ENCODE peak calls at places on chromosomes 11 and 22, in ten cellular contexts. One of them, this sample, is unnamed.

GRCh38 chr11:115111066-115111465 is 393.1 kb downstream of the CADM1 start:
- DNase-seq in LoVo: no peak
- DNase-seq in NCI-H1436 treated with DMSO at 0.1 percent for 48 hours: no peak
- DNase-seq in RKO: no peak
- DNase-seq in EL: no peak
- DNase-seq in stimulated activated CD4-positive, alpha-beta T cell treated with anti-CD3 and anti-CD28 coated beads, Interleukin-15, amount 100 ng/mL, for 24 hours: no peak
- DNase-seq in caudate nucleus: no peak
- DNase-seq in activated T-cell treated with anti-CD3 and anti-CD28 coated beads for 4 hours: no peak
- DNase-seq in NCI-H345: no peak
- DNase-seq in NCI-H510A treated with DMSO at 0.1 percent for 48 hours: no peak
- DNase-seq in this sample: no peak

GRCh38 chr11:131300304-131300703 is 70.1 kb upstream of the NTM start:
- DNase-seq in activated T-cell treated with anti-CD3 and anti-CD28 coated beads for 4 hours: no peak
- DNase-seq in caudate nucleus: no peak
- DNase-seq in RKO: peak; percentile 4
- DNase-seq in NCI-H510A treated with DMSO at 0.1 percent for 48 hours: no peak
- DNase-seq in LoVo: no peak
- DNase-seq in EL: no peak
- DNase-seq in stimulated activated CD4-positive, alpha-beta T cell treated with anti-CD3 and anti-CD28 coated beads, Interleukin-15, amount 100 ng/mL, for 24 hours: no peak
- DNase-seq in NCI-H345: no peak
- DNase-seq in NCI-H1436 treated with DMSO at 0.1 percent for 48 hours: no peak
- DNase-seq in this sample: no peak

GRCh38 chr11:8338138-8338537 is 74.5 kb upstream of the LMO1 start:
- DNase-seq in NCI-H510A treated with DMSO at 0.1 percent for 48 hours: peak; percentile 4
- DNase-seq in stimulated activated CD4-positive, alpha-beta T cell treated with anti-CD3 and anti-CD28 coated beads, Interleukin-15, amount 100 ng/mL, for 24 hours: peak; percentile 60
- DNase-seq in RKO: peak; percentile 15
- DNase-seq in EL: peak; percentile 49
- DNase-seq in LoVo: peak; percentile 6
- DNase-seq in NCI-H1436 treated with DMSO at 0.1 percent for 48 hours: no peak
- DNase-seq in caudate nucleus: no peak
- DNase-seq in activated T-cell treated with anti-CD3 and anti-CD28 coated beads for 4 hours: no peak
- DNase-seq in NCI-H345: peak; percentile 21
- DNase-seq in this sample: no peak

GRCh38 chr11:47848636-47849155 is 546 bp upstream of the NUP160 start:
- DNase-seq in RKO: no peak
- DNase-seq in activated T-cell treated with anti-CD3 and anti-CD28 coated beads for 4 hours: no peak
- DNase-seq in stimulated activated CD4-positive, alpha-beta T cell treated with anti-CD3 and anti-CD28 coated beads, Interleukin-15, amount 100 ng/mL, for 24 hours: no peak
- DNase-seq in NCI-H1436 treated with DMSO at 0.1 percent for 48 hours: no peak
- DNase-seq in LoVo: no peak
- DNase-seq in NCI-H510A treated with DMSO at 0.1 percent for 48 hours: no peak
- DNase-seq in NCI-H345: no peak
- DNase-seq in caudate nucleus: peak; percentile 18
- DNase-seq in EL: no peak
- DNase-seq in this sample: no peak

GRCh38 chr11:115503083-115503885 is 931 bp downstream of the CADM1 start:
- DNase-seq in RKO: peak; percentile 76
- DNase-seq in caudate nucleus: peak; percentile 78
- DNase-seq in NCI-H510A treated with DMSO at 0.1 percent for 48 hours: peak; percentile 56
- DNase-seq in NCI-H1436 treated with DMSO at 0.1 percent for 48 hours: no peak
- DNase-seq in stimulated activated CD4-positive, alpha-beta T cell treated with anti-CD3 and anti-CD28 coated beads, Interleukin-15, amount 100 ng/mL, for 24 hours: peak; percentile 31
- DNase-seq in EL: peak; percentile 25
- DNase-seq in LoVo: peak; percentile 49
- DNase-seq in NCI-H345: peak; percentile 59
- DNase-seq in activated T-cell treated with anti-CD3 and anti-CD28 coated beads for 4 hours: no peak
- DNase-seq in this sample: peak; percentile 82

GRCh38 chr11:8333431-8334401 is 70.0 kb upstream of the LMO1 start:
- DNase-seq in NCI-H510A treated with DMSO at 0.1 percent for 48 hours: no peak
- DNase-seq in NCI-H345: no peak
- DNase-seq in NCI-H1436 treated with DMSO at 0.1 percent for 48 hours: no peak
- DNase-seq in LoVo: peak; percentile 19
- DNase-seq in activated T-cell treated with anti-CD3 and anti-CD28 coated beads for 4 hours: no peak
- DNase-seq in stimulated activated CD4-positive, alpha-beta T cell treated with anti-CD3 and anti-CD28 coated beads, Interleukin-15, amount 100 ng/mL, for 24 hours: no peak
- DNase-seq in RKO: peak; percentile 24
- DNase-seq in caudate nucleus: no peak
- DNase-seq in EL: peak; percentile 75
- DNase-seq in this sample: no peak

GRCh38 chr11:72238040-72238450 is 5.9 kb downstream of the PHOX2A start:
- DNase-seq in NCI-H1436 treated with DMSO at 0.1 percent for 48 hours: no peak
- DNase-seq in stimulated activated CD4-positive, alpha-beta T cell treated with anti-CD3 and anti-CD28 coated beads, Interleukin-15, amount 100 ng/mL, for 24 hours: peak; percentile 68
- DNase-seq in activated T-cell treated with anti-CD3 and anti-CD28 coated beads for 4 hours: no peak
- DNase-seq in LoVo: peak; percentile 11
- DNase-seq in NCI-H510A treated with DMSO at 0.1 percent for 48 hours: peak; percentile 69
- DNase-seq in NCI-H345: peak; percentile 78
- DNase-seq in EL: peak; percentile 60
- DNase-seq in caudate nucleus: no peak
- DNase-seq in RKO: peak; percentile 45
- DNase-seq in this sample: peak; percentile 38

GRCh38 chr22:47205081-47205491 is 442.6 kb downstream of the TBC1D22A start:
- DNase-seq in NCI-H345: no peak
- DNase-seq in caudate nucleus: no peak
- DNase-seq in NCI-H510A treated with DMSO at 0.1 percent for 48 hours: no peak
- DNase-seq in NCI-H1436 treated with DMSO at 0.1 percent for 48 hours: no peak
- DNase-seq in EL: no peak
- DNase-seq in activated T-cell treated with anti-CD3 and anti-CD28 coated beads for 4 hours: no peak
- DNase-seq in LoVo: no peak
- DNase-seq in RKO: no peak
- DNase-seq in stimulated activated CD4-positive, alpha-beta T cell treated with anti-CD3 and anti-CD28 coated beads, Interleukin-15, amount 100 ng/mL, for 24 hours: no peak
- DNase-seq in this sample: no peak

GRCh38 chr11:2318707-2319106 is 16.9 kb downstream of the TSPAN32 start:
- DNase-seq in RKO: no peak
- DNase-seq in NCI-H345: no peak
- DNase-seq in NCI-H510A treated with DMSO at 0.1 percent for 48 hours: no peak
- DNase-seq in EL: no peak
- DNase-seq in caudate nucleus: no peak
- DNase-seq in NCI-H1436 treated with DMSO at 0.1 percent for 48 hours: no peak
- DNase-seq in LoVo: no peak
- DNase-seq in activated T-cell treated with anti-CD3 and anti-CD28 coated beads for 4 hours: no peak
- DNase-seq in stimulated activated CD4-positive, alpha-beta T cell treated with anti-CD3 and anti-CD28 coated beads, Interleukin-15, amount 100 ng/mL, for 24 hours: no peak
- DNase-seq in this sample: no peak

GRCh38 chr11:123061403-123062157 is at the start of gene HSPA8:
- DNase-seq in EL: peak; percentile 62
- DNase-seq in NCI-H1436 treated with DMSO at 0.1 percent for 48 hours: no peak
- DNase-seq in LoVo: no peak
- DNase-seq in caudate nucleus: peak; percentile 62
- DNase-seq in NCI-H510A treated with DMSO at 0.1 percent for 48 hours: no peak
- DNase-seq in activated T-cell treated with anti-CD3 and anti-CD28 coated beads for 4 hours: peak; percentile 50
- DNase-seq in NCI-H345: peak; percentile 61
- DNase-seq in stimulated activated CD4-positive, alpha-beta T cell treated with anti-CD3 and anti-CD28 coated beads, Interleukin-15, amount 100 ng/mL, for 24 hours: peak; percentile 86
- DNase-seq in RKO: peak; percentile 77
- DNase-seq in this sample: peak; percentile 61

GRCh38 chr22:27842236-27842993 is 40.9 kb upstream of the MN1 start:
- DNase-seq in RKO: no peak
- DNase-seq in NCI-H1436 treated with DMSO at 0.1 percent for 48 hours: no peak
- DNase-seq in activated T-cell treated with anti-CD3 and anti-CD28 coated beads for 4 hours: no peak
- DNase-seq in NCI-H510A treated with DMSO at 0.1 percent for 48 hours: no peak
- DNase-seq in LoVo: no peak
- DNase-seq in EL: no peak
- DNase-seq in caudate nucleus: no peak
- DNase-seq in NCI-H345: no peak
- DNase-seq in stimulated activated CD4-positive, alpha-beta T cell treated with anti-CD3 and anti-CD28 coated beads, Interleukin-15, amount 100 ng/mL, for 24 hours: no peak
- DNase-seq in this sample: no peak

GRCh38 chr11:69711824-69712801 is 8.3 kb upstream of the FGF19 start:
- DNase-seq in NCI-H510A treated with DMSO at 0.1 percent for 48 hours: no peak
- DNase-seq in stimulated activated CD4-positive, alpha-beta T cell treated with anti-CD3 and anti-CD28 coated beads, Interleukin-15, amount 100 ng/mL, for 24 hours: peak; percentile 35
- DNase-seq in LoVo: no peak
- DNase-seq in NCI-H345: no peak
- DNase-seq in EL: no peak
- DNase-seq in RKO: no peak
- DNase-seq in caudate nucleus: no peak
- DNase-seq in activated T-cell treated with anti-CD3 and anti-CD28 coated beads for 4 hours: no peak
- DNase-seq in NCI-H1436 treated with DMSO at 0.1 percent for 48 hours: no peak
- DNase-seq in this sample: no peak

GRCh38 chr22:49976439-49977175 is 16.0 kb downstream of the PIM3 start:
- DNase-seq in EL: no peak
- DNase-seq in NCI-H510A treated with DMSO at 0.1 percent for 48 hours: no peak
- DNase-seq in NCI-H1436 treated with DMSO at 0.1 percent for 48 hours: no peak
- DNase-seq in caudate nucleus: peak; percentile 54
- DNase-seq in RKO: peak; percentile 29
- DNase-seq in stimulated activated CD4-positive, alpha-beta T cell treated with anti-CD3 and anti-CD28 coated beads, Interleukin-15, amount 100 ng/mL, for 24 hours: peak; percentile 81
- DNase-seq in activated T-cell treated with anti-CD3 and anti-CD28 coated beads for 4 hours: peak; percentile 64
- DNase-seq in LoVo: no peak
- DNase-seq in NCI-H345: no peak
- DNase-seq in this sample: no peak

This sample was measured in amygdala.